ENCODE peak calls at places on chromosomes 16 and 17, in four cellular contexts. One of them, this sample, is unnamed.

GRCh38 chr17:29784661-29785060 is 145.4 kb downstream of the SSH2 start:
- DNase-seq in K562: no peak
- DNase-seq in GM12878: no peak
- DNase-seq in HepG2: no peak
- DNase-seq in this sample: no peak

GRCh38 chr16:25009822-25010221 is 5.3 kb downstream of the ARHGAP17 start:
- DNase-seq in K562: no peak
- DNase-seq in GM12878: no peak
- DNase-seq in HepG2: no peak
- DNase-seq in this sample: no peak

GRCh38 chr17:42623732-42624596 is 14.5 kb downstream of the TUBG1 start:
- DNase-seq in K562: peak
- DNase-seq in GM12878: no peak
- DNase-seq in HepG2: no peak
- DNase-seq in this sample: no peak

GRCh38 chr16:28596115-28596630 is 677 bp downstream of the SULT1A2 start:
- DNase-seq in K562: peak
- DNase-seq in GM12878: no peak
- DNase-seq in HepG2: peak
- DNase-seq in this sample: no peak

GRCh38 chr17:16912021-16912962 is 59.6 kb downstream of the TNFRSF13B start:
- DNase-seq in K562: no peak
- DNase-seq in GM12878: no peak
- DNase-seq in HepG2: no peak
- DNase-seq in this sample: no peak

GRCh38 chr17:2685696-2686095 is 25.9 kb downstream of the CLUH start:
- DNase-seq in K562: no peak
- DNase-seq in GM12878: no peak
- DNase-seq in HepG2: no peak
- DNase-seq in this sample: peak

GRCh38 chr17:79082311-79083190 is 7.9 kb downstream of the ENGASE start:
- DNase-seq in K562: peak
- DNase-seq in GM12878: no peak
- DNase-seq in HepG2: peak
- DNase-seq in this sample: peak

GRCh38 chr17:76646712-76647111 is 3.2 kb upstream of the ST6GALNAC1 start:
- DNase-seq in K562: no peak
- DNase-seq in GM12878: no peak
- DNase-seq in HepG2: no peak
- DNase-seq in this sample: no peak

GRCh38 chr17:78998311-78999055 is 11.1 kb downstream of the CANT1 start:
- DNase-seq in K562: no peak
- DNase-seq in GM12878: no peak
- DNase-seq in HepG2: no peak
- DNase-seq in this sample: no peak

GRCh38 chr17:45234641-45235040 is 13.0 kb downstream of the FMNL1 start:
- DNase-seq in K562: peak
- DNase-seq in GM12878: no peak
- DNase-seq in HepG2: peak
- DNase-seq in this sample: peak

GRCh38 chr17:8068736-8069586 is 18.6 kb downstream of the ALOX12B start:
- DNase-seq in K562: no peak
- DNase-seq in GM12878: no peak
- DNase-seq in HepG2: no peak
- DNase-seq in this sample: no peak

GRCh38 chr17:4204676-4205075 is 59.1 kb downstream of the ANKFY1 start:
- DNase-seq in K562: no peak
- DNase-seq in GM12878: no peak
- DNase-seq in HepG2: no peak
- DNase-seq in this sample: no peak

GRCh38 chr16:59113009-59113408 is 378.9 kb upstream of the GOT2 start:
- DNase-seq in K562: no peak
- DNase-seq in GM12878: no peak
- DNase-seq in HepG2: no peak
- DNase-seq in this sample: no peak

GRCh38 chr17:75060434-75061054 is 13.5 kb downstream of the KCTD2 start:
- DNase-seq in K562: no peak
- DNase-seq in GM12878: no peak
- DNase-seq in HepG2: no peak
- DNase-seq in this sample: no peak

GRCh38 chr16:88382491-88383400 is at the start of gene ZNF469:
- DNase-seq in K562: no peak
- DNase-seq in GM12878: no peak
- DNase-seq in HepG2: no peak
- DNase-seq in this sample: peak

GRCh38 chr16:66894948-66895696 is 14.8 kb downstream of the PDP2 start:
- DNase-seq in K562: peak
- DNase-seq in GM12878: no peak
- DNase-seq in HepG2: peak
- DNase-seq in this sample: peak

GRCh38 chr16:60636117-60636516 is 1400.1 kb downstream of the CDH8 start:
- DNase-seq in K562: no peak
- DNase-seq in GM12878: no peak
- DNase-seq in HepG2: no peak
- DNase-seq in this sample: no peak

GRCh38 chr16:61653544-61653943 is 382.7 kb downstream of the CDH8 start:
- DNase-seq in K562: no peak
- DNase-seq in GM12878: no peak
- DNase-seq in HepG2: no peak
- DNase-seq in this sample: no peak

GRCh38 chr16:16059895-16060590 is 110.6 kb downstream of the ABCC1 start:
- DNase-seq in K562: no peak
- DNase-seq in GM12878: no peak
- DNase-seq in HepG2: no peak
- DNase-seq in this sample: no peak

GRCh38 chr16:19559242-19559910 is 3.9 kb downstream of the VPS35L start:
- DNase-seq in K562: peak
- DNase-seq in GM12878: no peak
- DNase-seq in HepG2: peak
- DNase-seq in this sample: peak

GRCh38 chr16:976389-976931 is 5.1 kb upstream of the SOX8 start:
- DNase-seq in K562: peak
- DNase-seq in GM12878: no peak
- DNase-seq in HepG2: no peak
- DNase-seq in this sample: no peak

GRCh38 chr17:4947411-4948165 is 742 bp downstream of the PFN1 start:
- DNase-seq in K562: peak
- DNase-seq in GM12878: no peak
- DNase-seq in HepG2: peak
- DNase-seq in this sample: peak

GRCh38 chr17:7916799-7917198 is 710 bp upstream of the RNF227 start:
- DNase-seq in K562: peak
- DNase-seq in GM12878: no peak
- DNase-seq in HepG2: peak
- DNase-seq in this sample: no peak

GRCh38 chr17:79002291-79002690 is 7.3 kb downstream of the CANT1 start:
- DNase-seq in K562: no peak
- DNase-seq in GM12878: no peak
- DNase-seq in HepG2: no peak
- DNase-seq in this sample: no peak

GRCh38 chr16:69031877-69032301 is 73.6 kb upstream of the HAS3 start:
- DNase-seq in K562: no peak
- DNase-seq in GM12878: no peak
- DNase-seq in HepG2: peak
- DNase-seq in this sample: no peak

GRCh38 chr16:50209548-50210265 is 56.6 kb downstream of the TENT4B start:
- DNase-seq in K562: no peak
- DNase-seq in GM12878: no peak
- DNase-seq in HepG2: no peak
- DNase-seq in this sample: no peak

GRCh38 chr16:23379707-23380106 is 73.3 kb downstream of the COG7 start:
- DNase-seq in K562: no peak
- DNase-seq in GM12878: no peak
- DNase-seq in HepG2: no peak
- DNase-seq in this sample: no peak

DNA sequence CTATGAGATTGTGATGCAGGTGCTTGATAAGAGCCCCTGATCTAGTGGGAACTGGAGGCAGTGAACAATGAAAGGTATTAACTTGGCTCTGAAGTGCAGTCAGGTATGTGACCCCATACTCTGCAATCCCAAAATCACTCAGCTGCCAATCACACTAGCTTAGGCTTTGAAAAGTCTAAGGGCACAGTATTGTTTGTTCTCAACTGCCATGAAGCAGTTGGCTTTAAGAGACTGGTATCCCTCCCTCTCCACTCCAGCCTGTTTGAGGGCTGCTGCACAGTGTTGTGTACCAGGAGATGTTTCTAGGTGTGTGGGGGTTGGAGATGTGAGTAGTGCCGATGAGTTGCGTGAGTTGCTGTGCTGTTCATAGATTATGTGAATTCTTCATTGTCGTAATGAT is 2.4 kb downstream of the YPEL2 start:
- DNase-seq in K562: no peak
- DNase-seq in GM12878: no peak
- DNase-seq in HepG2: no peak
- DNase-seq in this sample: no peak
- TF ChIP-seq FOXK2 in K562: no peak
- TF ChIP-seq FOXK2 in GM12878: no peak
- TF ChIP-seq FOXK2 in HepG2: no peak
- TF ChIP-seq FOXK2 in this sample: no peak

GRCh38 chr17:50055055-50055425 is 870 bp upstream of the ITGA3 start:
- DNase-seq in K562: no peak
- DNase-seq in GM12878: no peak
- DNase-seq in HepG2: no peak
- DNase-seq in this sample: no peak

GRCh38 chr17:50052241-50052788 is 3.6 kb upstream of the ITGA3 start:
- DNase-seq in K562: no peak
- DNase-seq in GM12878: no peak
- DNase-seq in HepG2: no peak
- DNase-seq in this sample: no peak

GRCh38 chr17:50052822-50053653 is 2.9 kb upstream of the ITGA3 start:
- DNase-seq in K562: peak
- DNase-seq in GM12878: no peak
- DNase-seq in HepG2: peak
- DNase-seq in this sample: no peak

GRCh38 chr17:50051606-50052005 is 4.3 kb upstream of the ITGA3 start:
- DNase-seq in K562: no peak
- DNase-seq in GM12878: no peak
- DNase-seq in HepG2: no peak
- DNase-seq in this sample: no peak

GRCh38 chr17:50053654-50053960 is 2.3 kb upstream of the ITGA3 start:
- DNase-seq in K562: no peak
- DNase-seq in GM12878: no peak
- DNase-seq in HepG2: no peak
- DNase-seq in this sample: no peak
- TF ChIP-seq FOXK2 in K562: no peak
- TF ChIP-seq FOXK2 in GM12878: no peak
- TF ChIP-seq FOXK2 in HepG2: no peak
- TF ChIP-seq FOXK2 in this sample: no peak

GRCh38 chr16:87188104-87188503 is 129.1 kb downstream of the C16orf95 start:
- DNase-seq in K562: no peak
- DNase-seq in GM12878: no peak
- DNase-seq in HepG2: no peak
- DNase-seq in this sample: no peak

GRCh38 chr16:87186440-87186839 is 130.8 kb downstream of the C16orf95 start:
- DNase-seq in K562: no peak
- DNase-seq in GM12878: no peak
- DNase-seq in HepG2: no peak
- DNase-seq in this sample: no peak

GRCh38 chr16:87186876-87187533 is 130.2 kb downstream of the C16orf95 start:
- DNase-seq in K562: no peak
- DNase-seq in GM12878: no peak
- DNase-seq in HepG2: no peak
- DNase-seq in this sample: no peak

GRCh38 chr16:87185313-87185712 is 131.9 kb downstream of the C16orf95 start:
- DNase-seq in K562: no peak
- DNase-seq in GM12878: no peak
- DNase-seq in HepG2: no peak
- DNase-seq in this sample: no peak

GRCh38 chr16:87185983-87186382 is 131.2 kb downstream of the C16orf95 start:
- DNase-seq in K562: no peak
- DNase-seq in GM12878: no peak
- DNase-seq in HepG2: no peak
- DNase-seq in this sample: no peak
- TF ChIP-seq FOXK2 in K562: no peak
- TF ChIP-seq FOXK2 in GM12878: no peak
- TF ChIP-seq FOXK2 in HepG2: no peak
- TF ChIP-seq FOXK2 in this sample: no peak

GRCh38 chr16:83742076-83742475 is 65.7 kb upstream of the HSBP1 start:
- DNase-seq in K562: no peak
- DNase-seq in GM12878: no peak
- DNase-seq in HepG2: no peak
- DNase-seq in this sample: no peak
- TF ChIP-seq FOXK2 in K562: no peak
- TF ChIP-seq FOXK2 in GM12878: no peak
- TF ChIP-seq FOXK2 in HepG2: no peak
- TF ChIP-seq FOXK2 in this sample: no peak

DNA sequence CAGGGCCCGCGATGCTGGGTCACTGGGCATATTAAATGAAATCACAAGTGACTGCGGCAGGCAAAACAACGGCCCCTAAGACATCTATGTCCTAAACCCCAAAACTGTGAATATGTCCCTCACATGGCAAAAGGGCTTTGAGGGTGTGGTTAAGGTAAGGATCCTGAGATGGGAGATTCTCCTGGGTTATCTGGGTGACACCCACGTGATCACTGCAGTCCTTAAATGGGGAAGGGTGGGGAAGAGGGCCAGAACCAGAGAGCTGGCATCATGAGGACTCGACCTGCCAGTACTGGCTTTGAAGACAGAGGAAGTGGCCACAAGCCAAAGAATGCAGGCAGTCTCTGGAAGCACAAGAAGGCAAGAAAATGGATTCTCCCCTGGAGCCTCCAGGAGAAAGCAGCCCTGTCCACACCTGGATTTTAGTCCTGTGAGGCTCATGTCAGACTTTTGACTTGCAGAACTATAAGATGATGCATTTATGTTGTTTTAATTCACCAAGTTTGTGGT is 12.5 kb downstream of the COTL1 start:
- DNase-seq in K562: no peak
- DNase-seq in GM12878: no peak
- DNase-seq in HepG2: no peak
- DNase-seq in this sample: no peak
- TF ChIP-seq FOXK2 in K562: no peak
- TF ChIP-seq FOXK2 in GM12878: no peak
- TF ChIP-seq FOXK2 in HepG2: no peak
- TF ChIP-seq FOXK2 in this sample: no peak

GRCh38 chr17:33940769-33941168 is 314.3 kb upstream of the CCL2 start:
- DNase-seq in K562: no peak
- DNase-seq in GM12878: no peak
- DNase-seq in HepG2: no peak
- DNase-seq in this sample: no peak

GRCh38 chr17:33941744-33942143 is 313.3 kb upstream of the CCL2 start:
- DNase-seq in K562: no peak
- DNase-seq in GM12878: no peak
- DNase-seq in HepG2: no peak
- DNase-seq in this sample: no peak

GRCh38 chr17:33944826-33945225 is 310.3 kb upstream of the CCL2 start:
- DNase-seq in K562: no peak
- DNase-seq in GM12878: no peak
- DNase-seq in HepG2: no peak
- DNase-seq in this sample: no peak

GRCh38 chr17:33944412-33944811 is 310.7 kb upstream of the CCL2 start:
- DNase-seq in K562: no peak
- DNase-seq in GM12878: no peak
- DNase-seq in HepG2: no peak
- DNase-seq in this sample: no peak

GRCh38 chr17:33942414-33942813 is 312.7 kb upstream of the CCL2 start:
- DNase-seq in K562: peak
- DNase-seq in GM12878: no peak
- DNase-seq in HepG2: no peak
- DNase-seq in this sample: no peak
- TF ChIP-seq FOXK2 in K562: no peak
- TF ChIP-seq FOXK2 in GM12878: no peak
- TF ChIP-seq FOXK2 in HepG2: no peak
- TF ChIP-seq FOXK2 in this sample: no peak

This sample was measured in HEK293T.